ENCODE peak calls at places on chromosomes 4 and X, in six cellular contexts. V is GM20000, W is astrocyte of the cerebellum, J is H9, L is esophagus squamous epithelium, O is WTC11. K is an unnamed sample.

GRCh38 chr4:58453956-58454355 is 1343.8 kb upstream of the IGFBP7 start:
- DNase-seq in L (no peak), V (no peak), O (no peak), W (no peak), J (no peak), K (no peak)

GRCh38 chr4:79141530-79141929 is 184.3 kb downstream of the NAA11 start:
- DNase-seq in O (peak), W (peak), L (no peak), J (peak), V (no peak), K (peak)

GRCh38 chr4:119589165-119589564 is 39.4 kb downstream of the PDE5A start:
- DNase-seq in L (no peak), W (no peak), J (no peak), V (no peak), O (no peak), K (no peak)

GRCh38 chrX:68415289-68415688 is 18.0 kb downstream of the OPHN1 start:
- DNase-seq in O (no peak), W (peak), J (no peak), L (no peak), V (no peak), K (no peak)

GRCh38 chr4:26583538-26583864 is 383 bp upstream of the TBC1D19 start:
- DNase-seq in O (no peak), W (no peak), J (no peak), L (no peak), V (no peak), K (no peak)

GRCh38 chrX:42247241-42247640 is 323.9 kb upstream of the CASK start:
- DNase-seq in W (no peak), O (no peak), L (no peak), J (no peak), V (no peak), K (no peak)

GRCh38 chr4:136863756-136864155 is 668.5 kb downstream of the PCDH18 start:
- DNase-seq in V (no peak), L (no peak), W (no peak), O (no peak), J (peak), K (peak)

GRCh38 chr4:156815717-156816319 is 155.8 kb downstream of the PDGFC start:
- DNase-seq in L (no peak), O (no peak), V (no peak), W (no peak), J (no peak), K (no peak)

GRCh38 chr4:41305486-41305885 is 48.8 kb downstream of the UCHL1 start:
- DNase-seq in W (no peak), V (no peak), O (no peak), L (no peak), J (no peak), K (no peak)

GRCh38 chr4:89158884-89159503 is 47.7 kb downstream of the TIGD2 start:
- DNase-seq in W (peak), J (no peak), V (peak), O (no peak), L (no peak), K (peak)

GRCh38 chr4:6372649-6373525 is 99.5 kb downstream of the PPP2R2C start:
- DNase-seq in W (no peak), L (no peak), V (peak), J (peak), O (peak), K (peak)

GRCh38 chr4:123116412-123116811 is 194.0 kb upstream of the NUDT6 start:
- DNase-seq in W (no peak), O (no peak), V (no peak), J (no peak), L (no peak), K (no peak)

GRCh38 chr4:128241425-128241913 is 46.1 kb downstream of the PGRMC2 start:
- DNase-seq in O (no peak), V (no peak), J (no peak), L (no peak), W (peak), K (no peak)

GRCh38 chrX:46758956-46759644 is at the start of gene SLC9A7:
- DNase-seq in W (peak), O (peak), L (no peak), V (peak), J (peak), K (peak)

GRCh38 chr4:107094332-107094731 is 58.2 kb upstream of the DKK2 start:
- DNase-seq in W (no peak), L (no peak), J (peak), V (no peak), O (no peak), K (no peak)

GRCh38 chr4:162061214-162061613 is 102.6 kb downstream of the FSTL5 start:
- DNase-seq in W (no peak), L (no peak), J (peak), V (no peak), O (no peak), K (no peak)

GRCh38 chrX:19554786-19555185 is 39.5 kb upstream of the MAP3K15 start:
- DNase-seq in V (no peak), O (no peak), J (no peak), W (peak), L (no peak), K (no peak)

GRCh38 chr4:176393306-176394013 is 73.7 kb downstream of the SPCS3 start:
- DNase-seq in J (peak), O (peak), L (no peak), V (no peak), W (no peak), K (no peak)

GRCh38 chr4:72569719-72570235 is 756 bp upstream of the ADAMTS3 start:
- DNase-seq in J (no peak), V (no peak), L (no peak), O (no peak), W (no peak), K (peak)

GRCh38 chr4:54440394-54441223 is 211.5 kb downstream of the PDGFRA start:
- DNase-seq in V (no peak), W (peak), J (no peak), O (peak), L (no peak), K (peak)

GRCh38 chr4:78762529-78762928 is 13.6 kb upstream of the BMP2K start:
- DNase-seq in L (no peak), J (no peak), W (no peak), V (no peak), O (no peak), K (no peak)

GRCh38 chr4:5222047-5222446 is 170.8 kb downstream of the STK32B start:
- DNase-seq in O (no peak), W (no peak), V (no peak), J (no peak), L (no peak), K (no peak)

GRCh38 chr4:107044170-107044569 is 8.1 kb upstream of the DKK2 start:
- DNase-seq in V (no peak), O (no peak), L (no peak), W (no peak), J (no peak), K (peak)

GRCh38 chr4:139860435-139861024 is 194.9 kb downstream of the MGST2 start:
- DNase-seq in W (no peak), O (no peak), J (no peak), L (no peak), V (peak), K (no peak)

GRCh38 chrX:119981286-119982070 is 37.9 kb upstream of the NKAP start:
- DNase-seq in L (no peak), O (peak), W (peak), J (peak), V (peak), K (no peak)

GRCh38 chr4:94974773-94975172 is 217.0 kb downstream of the BMPR1B start:
- DNase-seq in L (no peak), O (no peak), V (no peak), W (peak), J (no peak), K (no peak)

GRCh38 chrX:71095971-71096701 is 485 bp downstream of the FOXO4 start:
- DNase-seq in W (peak), V (peak), L (no peak), J (no peak), O (peak), K (peak)

GRCh38 chrX:13699183-13699826 is 10.4 kb downstream of the RAB9A start:
- DNase-seq in W (no peak), O (no peak), L (no peak), J (no peak), V (peak), K (no peak)

GRCh38 chr4:131499139-131499873 is 1649.8 kb upstream of the PCDH10 start:
- DNase-seq in J (no peak), O (no peak), W (peak), L (no peak), V (no peak), K (no peak)

GRCh38 chr4:157713342-157713741 is 459.5 kb downstream of the GASK1B start:
- DNase-seq in W (no peak), V (no peak), O (no peak), J (no peak), L (no peak), K (no peak)

DNA sequence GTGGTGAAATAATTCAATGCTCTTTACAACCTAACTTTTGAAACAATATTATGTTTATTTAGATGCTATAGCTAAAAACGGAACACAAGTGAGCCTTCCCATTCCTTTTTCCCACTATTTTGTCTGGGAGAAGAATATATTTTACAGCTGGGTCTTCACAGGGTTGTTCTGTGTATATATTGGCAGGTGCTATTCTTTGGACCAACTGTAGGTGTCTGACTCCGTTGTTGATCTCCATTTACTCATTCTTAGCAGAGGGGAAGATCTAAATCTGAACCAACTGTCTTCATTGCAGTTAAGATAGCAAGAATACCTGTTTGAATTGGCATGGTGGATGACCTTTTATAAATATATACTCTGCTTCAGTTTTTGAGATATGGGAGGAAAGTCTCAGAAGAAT is 257.4 kb downstream of the CFAP299 start:
- DNase-seq in W (no peak), L (no peak), O (no peak), J (no peak), V (peak), K (no peak)
- TF ChIP-seq CTCF in W (peak), L (no peak), O (no peak), J (peak), V (no peak), K (peak)

GRCh38 chr4:68176904-68177303 is 47.2 kb upstream of the TMPRSS11F start:
- DNase-seq in W (no peak), O (no peak), J (no peak), L (no peak), V (no peak), K (no peak)

GRCh38 chr4:68182382-68182820 is 52.7 kb upstream of the TMPRSS11F start:
- DNase-seq in V (no peak), L (no peak), W (no peak), J (peak), O (no peak), K (no peak)

GRCh38 chr4:68180858-68181531 is 51.3 kb upstream of the TMPRSS11F start:
- DNase-seq in O (no peak), J (no peak), W (no peak), V (no peak), L (no peak), K (no peak)

GRCh38 chr4:68175562-68176155 is 46.0 kb upstream of the TMPRSS11F start:
- DNase-seq in J (peak), O (no peak), V (peak), L (no peak), W (peak), K (peak)

GRCh38 chr4:68176500-68176899 is 46.8 kb upstream of the TMPRSS11F start:
- DNase-seq in V (no peak), J (no peak), O (no peak), L (no peak), W (no peak), K (no peak)
- TF ChIP-seq CTCF in V (no peak), J (no peak), O (no peak), L (no peak), W (peak), K (no peak)

GRCh38 chrX:131068945-131069719 is 11.0 kb downstream of the ARHGAP36 start:
- DNase-seq in W (no peak), V (peak), J (peak), O (peak), L (no peak), K (peak)
- TF ChIP-seq CTCF in W (peak), V (no peak), J (peak), O (peak), L (no peak), K (peak)

DNA sequence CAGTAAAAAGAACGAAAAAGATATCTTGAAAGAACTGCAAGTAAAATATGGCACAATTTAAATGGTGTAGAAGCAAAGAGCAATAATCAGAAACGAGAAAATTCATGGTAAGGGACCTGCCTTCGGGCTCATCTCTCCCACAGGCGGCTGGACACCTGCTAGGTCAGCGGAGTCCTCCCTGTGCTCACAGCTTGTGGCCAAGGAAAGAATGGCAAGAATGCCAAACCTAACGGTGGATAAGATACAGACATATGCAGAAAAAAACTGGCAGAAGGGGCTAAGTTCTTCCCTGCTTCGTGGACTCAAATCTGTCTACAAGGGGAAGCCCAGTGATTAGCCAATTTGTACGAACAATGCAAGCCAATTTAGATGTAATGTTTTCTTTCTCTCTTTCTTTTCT is 152.1 kb upstream of the VCX start:
- DNase-seq in O (peak), V (no peak), L (no peak), W (no peak), J (peak), K (no peak)
- TF ChIP-seq CTCF in O (no peak), V (no peak), L (no peak), W (no peak), J (no peak), K (no peak)

GRCh38 chr4:93791570-93792195 is 36.9 kb upstream of the ATOH1 start:
- DNase-seq in V (peak), O (peak), L (no peak), J (peak), W (peak), K (peak)

GRCh38 chr4:93786149-93786548 is 42.4 kb upstream of the ATOH1 start:
- DNase-seq in O (no peak), J (no peak), L (no peak), W (no peak), V (no peak), K (no peak)

DNA sequence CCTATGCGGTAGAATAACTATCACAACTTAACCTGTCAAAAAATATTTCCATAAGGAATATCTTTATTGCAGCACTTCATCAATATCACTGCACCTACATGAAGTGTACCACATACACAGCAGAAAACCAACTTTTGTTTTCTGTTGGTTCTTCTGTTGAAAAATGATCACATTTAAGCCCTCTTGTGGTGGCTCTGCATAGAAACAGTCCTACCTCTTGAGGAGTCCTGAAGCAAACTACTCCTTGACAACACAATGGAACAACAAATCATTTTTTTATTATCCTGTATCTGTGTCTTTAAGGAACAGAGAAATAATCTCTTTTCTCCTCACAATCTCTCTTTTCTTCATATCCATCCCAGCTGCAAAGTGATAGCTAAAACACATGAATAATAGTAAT is 39.8 kb upstream of the ATOH1 start:
- DNase-seq in L (no peak), V (peak), O (no peak), J (no peak), W (peak), K (peak)
- TF ChIP-seq CTCF in L (peak), V (peak), O (no peak), J (peak), W (peak), K (peak)

GRCh38 chrX:135494453-135494852 is 26.0 kb upstream of the INTS6L start:
- DNase-seq in V (no peak), W (no peak), L (no peak), J (no peak), O (no peak), K (no peak)
- TF ChIP-seq CTCF in V (no peak), W (no peak), L (no peak), J (no peak), O (no peak), K (no peak)

GRCh38 chr4:109676886-109677285 is 26.4 kb downstream of the CASP6 start:
- DNase-seq in O (no peak), L (no peak), V (no peak), W (no peak), J (no peak), K (no peak)
- TF ChIP-seq CTCF in O (no peak), L (no peak), V (no peak), W (peak), J (no peak), K (no peak)

DNA sequence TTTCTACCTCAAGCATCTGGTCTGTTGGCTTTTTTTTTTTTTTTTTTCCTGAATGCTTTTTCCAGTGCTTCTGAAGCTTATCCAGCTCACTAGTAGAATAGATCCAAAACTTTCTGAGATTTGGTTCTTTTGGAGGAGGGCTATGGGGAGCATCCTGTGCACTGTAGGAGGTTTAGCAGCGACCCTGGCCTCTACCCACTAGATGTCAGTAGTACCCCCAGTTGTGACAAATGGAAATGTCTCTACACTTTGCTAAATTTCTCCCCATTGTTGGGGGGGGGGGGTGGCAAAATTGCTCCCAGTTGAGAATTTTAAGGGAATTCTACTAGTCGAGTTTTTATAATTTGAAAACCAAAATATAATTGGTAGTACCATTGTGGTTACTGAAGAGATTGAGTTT is 23.0 kb upstream of the PPA2 start:
- DNase-seq in O (peak), V (no peak), L (no peak), W (no peak), J (no peak), K (no peak)
- TF ChIP-seq CTCF in O (no peak), V (no peak), L (no peak), W (peak), J (peak), K (no peak)

K was measured in endothelial cell.